ENCODE peak calls at places on chromosomes 6 and 20, in eight cellular contexts. G is HTR-8/SVneo; B is fibroblast of lung; U is SK-N-DZ; S is central memory CD4-positive, alpha-beta T cell; L is fibroblast of the aortic adventitia; Z is endothelial cell of umbilical vein; F is Ammon's horn. D is an unnamed sample.

GRCh38 chr20:63635431-63636141 is 8.7 kb upstream of the GMEB2 start:
- DNase-seq in B (no peak), S (peak; percentile 90), L (no peak), Z (no peak), U (no peak), G (no peak), F (no peak), D (no peak)

GRCh38 chr6:40436685-40437604 is 150.2 kb downstream of the LRFN2 start:
- DNase-seq in U (no peak), S (no peak), Z (no peak), B (peak; percentile 9), G (no peak), L (peak; percentile 0), F (peak; percentile 56), D (no peak)

GRCh38 chr6:30884521-30885480 is 482 bp downstream of the DDR1 start:
- DNase-seq in S (no peak), B (peak; percentile 40), U (no peak), G (no peak), F (peak; percentile 67), Z (no peak), L (no peak), D (no peak)

GRCh38 chr20:31663838-31664695 is 26.4 kb downstream of the COX4I2 start:
- DNase-seq in S (no peak), Z (no peak), L (no peak), B (no peak), U (no peak), F (peak; percentile 70), G (no peak), D (no peak)

GRCh38 chr6:126625019-126625418 is 285.1 kb downstream of the CENPW start:
- DNase-seq in B (peak; percentile 32), Z (peak; percentile 44), G (no peak), L (peak; percentile 63), S (no peak), F (no peak), U (no peak), D (no peak)

GRCh38 chr20:62609170-62609786 is 33.0 kb upstream of the SLCO4A1 start:
- DNase-seq in U (no peak), B (no peak), S (no peak), Z (no peak), F (no peak), G (no peak), L (no peak), D (no peak)

GRCh38 chr20:4972506-4973251 is 28.6 kb downstream of the SLC23A2 start:
- DNase-seq in G (no peak), U (no peak), B (no peak), S (no peak), Z (peak; percentile 69), F (no peak), L (no peak), D (no peak)

GRCh38 chr20:37574199-37574890 is 46.7 kb upstream of the BLCAP start:
- DNase-seq in U (no peak), L (no peak), F (no peak), G (no peak), B (no peak), Z (no peak), S (no peak), D (no peak)

GRCh38 chr20:24631173-24631505 is 161.7 kb downstream of the SYNDIG1 start:
- DNase-seq in U (no peak), L (no peak), G (no peak), Z (no peak), B (no peak), F (no peak), S (no peak), D (no peak)

GRCh38 chr20:63234693-63235398 is 859 bp upstream of the BIRC7 start:
- DNase-seq in Z (no peak), S (no peak), B (no peak), L (no peak), U (peak; percentile 66), F (no peak), G (no peak), D (no peak)

GRCh38 chr6:44631968-44632367 is 244.5 kb downstream of the CDC5L start:
- DNase-seq in G (no peak), B (peak; percentile 40), S (no peak), L (no peak), Z (no peak), F (no peak), U (no peak), D (no peak)

GRCh38 chr6:29516108-29516507 is 28.4 kb upstream of the MAS1L start:
- DNase-seq in Z (no peak), L (peak; percentile 1), F (no peak), U (no peak), S (peak; percentile 34), G (peak; percentile 59), B (peak; percentile 72), D (no peak)

GRCh38 chr6:129050086-129050485 is 167.1 kb downstream of the LAMA2 start:
- DNase-seq in B (peak; percentile 34), L (no peak), G (peak; percentile 24), Z (no peak), U (no peak), S (no peak), F (no peak), D (no peak)

GRCh38 chr6:158711264-158711663 is 61.4 kb downstream of the SYTL3 start:
- DNase-seq in Z (no peak), U (no peak), S (no peak), F (no peak), L (peak; percentile 79), G (no peak), B (peak; percentile 50), D (no peak)

GRCh38 chr6:107244082-107244741 is 128.9 kb upstream of the BEND3 start:
- DNase-seq in F (no peak), S (no peak), B (peak; percentile 27), L (no peak), G (no peak), U (no peak), Z (no peak), D (no peak)

GRCh38 chr6:34524989-34525388 is 31.1 kb downstream of the SPDEF start:
- DNase-seq in U (no peak), Z (no peak), F (no peak), L (no peak), B (no peak), S (no peak), G (no peak), D (no peak)

GRCh38 chr20:38250607-38251006 is 9.9 kb downstream of the KIAA1755 start:
- DNase-seq in S (no peak), F (no peak), B (no peak), G (no peak), U (no peak), Z (no peak), L (no peak), D (no peak)

GRCh38 chr6:38909020-38909730 is 139.4 kb upstream of the GLP1R start:
- DNase-seq in S (no peak), B (no peak), L (no peak), F (no peak), G (no peak), Z (peak; percentile 5), U (no peak), D (no peak)

GRCh38 chr6:89402776-89403175 is 9.3 kb downstream of the RRAGD start:
- DNase-seq in Z (no peak), B (no peak), G (no peak), S (no peak), U (no peak), F (no peak), L (no peak), D (no peak)

GRCh38 chr20:61120595-61121515 is 131.2 kb upstream of the CDH4 start:
- DNase-seq in Z (no peak), L (peak; percentile 53), S (peak; percentile 10), B (peak; percentile 65), F (peak; percentile 68), U (peak; percentile 61), G (no peak), D (peak; percentile 34)

GRCh38 chr6:34760108-34760507 is 2.8 kb downstream of the SNRPC start:
- DNase-seq in G (no peak), B (no peak), F (no peak), U (no peak), S (no peak), L (no peak), Z (no peak), D (no peak)

GRCh38 chr6:111550195-111550594 is 55.5 kb downstream of the TRAF3IP2 start:
- DNase-seq in L (no peak), F (no peak), G (no peak), B (no peak), S (no peak), Z (no peak), U (no peak), D (no peak)

GRCh38 chr6:106477790-106478189 is 117.3 kb downstream of the CRYBG1 start:
- DNase-seq in Z (no peak), G (no peak), B (no peak), F (no peak), S (no peak), L (no peak), U (no peak), D (no peak)

GRCh38 chr6:82555801-82556200 is 192.2 kb downstream of the TPBG start:
- DNase-seq in Z (no peak), F (no peak), U (no peak), G (peak; percentile 12), L (peak; percentile 79), S (no peak), B (peak; percentile 61), D (no peak)

GRCh38 chr6:28756555-28756918 is 167.2 kb downstream of the TRIM27 start:
- DNase-seq in U (no peak), B (no peak), S (no peak), F (no peak), L (no peak), Z (no peak), G (no peak), D (no peak)

GRCh38 chr6:150290429-150290828 is 78.4 kb upstream of the IYD start:
- DNase-seq in F (peak; percentile 77), U (no peak), B (peak; percentile 93), Z (no peak), L (peak; percentile 60), S (no peak), G (no peak), D (no peak)

GRCh38 chr20:25296094-25297093 is 48.5 kb downstream of the PYGB start:
- DNase-seq in L (peak; percentile 72), B (no peak), F (peak; percentile 73), U (peak; percentile 49), Z (no peak), G (no peak), S (no peak), D (no peak)

GRCh38 chr6:34610819-34611477 is 54.8 kb upstream of the SPDEF start:
- DNase-seq in Z (peak; percentile 51), B (peak; percentile 88), F (no peak), L (peak; percentile 89), G (peak; percentile 59), S (no peak), U (no peak), D (no peak)

GRCh38 chr6:7669742-7670141 is 56.2 kb upstream of the BMP6 start:
- DNase-seq in G (no peak), L (no peak), B (no peak), Z (no peak), F (no peak), U (no peak), S (no peak), D (no peak)

GRCh38 chr6:35727206-35727934 is 9.5 kb upstream of the ARMC12 start:
- DNase-seq in S (no peak), L (peak; percentile 65), Z (peak; percentile 77), U (peak; percentile 92), B (peak; percentile 73), G (peak; percentile 81), F (peak; percentile 84), D (peak; percentile 73)

D was measured in heart right ventricle.